ENCODE peak calls at places on chromosome 2, in six cellular contexts. One of them, this sample, is unnamed.

GRCh38 chr2:110211938-110212858 is at the start of gene MTLN:
- DNase-seq in body of pancreas: peak
- DNase-seq in A549: peak
- DNase-seq in CD4-positive, alpha-beta T cell: peak
- DNase-seq in iPS DF 6.9: no peak
- DNase-seq in neural crest cell: peak
- DNase-seq in this sample: peak

GRCh38 chr2:154189963-154190362 is 318.2 kb downstream of the GALNT13 start:
- DNase-seq in CD4-positive, alpha-beta T cell: no peak
- DNase-seq in body of pancreas: no peak
- DNase-seq in iPS DF 6.9: no peak
- DNase-seq in neural crest cell: no peak
- DNase-seq in A549: no peak
- DNase-seq in this sample: no peak

GRCh38 chr2:150916434-150916833 is 345.2 kb downstream of the RBM43 start:
- DNase-seq in iPS DF 6.9: no peak
- DNase-seq in A549: no peak
- DNase-seq in neural crest cell: no peak
- DNase-seq in body of pancreas: no peak
- DNase-seq in CD4-positive, alpha-beta T cell: no peak
- DNase-seq in this sample: no peak

GRCh38 chr2:12686708-12687107 is 30.0 kb upstream of the TRIB2 start:
- DNase-seq in body of pancreas: no peak
- DNase-seq in CD4-positive, alpha-beta T cell: no peak
- DNase-seq in neural crest cell: no peak
- DNase-seq in A549: no peak
- DNase-seq in iPS DF 6.9: no peak
- DNase-seq in this sample: no peak

GRCh38 chr2:53913721-53914120 is 54.0 kb upstream of the GPR75 start:
- DNase-seq in A549: no peak
- DNase-seq in body of pancreas: no peak
- DNase-seq in CD4-positive, alpha-beta T cell: no peak
- DNase-seq in iPS DF 6.9: no peak
- DNase-seq in neural crest cell: no peak
- DNase-seq in this sample: no peak

GRCh38 chr2:215946581-215946980 is 66.8 kb downstream of the MREG start:
- DNase-seq in CD4-positive, alpha-beta T cell: no peak
- DNase-seq in neural crest cell: no peak
- DNase-seq in body of pancreas: no peak
- DNase-seq in iPS DF 6.9: no peak
- DNase-seq in A549: no peak
- DNase-seq in this sample: no peak

GRCh38 chr2:232901711-232902578 is 31.9 kb downstream of the SNORC start:
- DNase-seq in iPS DF 6.9: no peak
- DNase-seq in A549: peak
- DNase-seq in body of pancreas: no peak
- DNase-seq in neural crest cell: no peak
- DNase-seq in CD4-positive, alpha-beta T cell: no peak
- DNase-seq in this sample: no peak

GRCh38 chr2:119741868-119742267 is 17.9 kb upstream of the PTPN4 start:
- DNase-seq in CD4-positive, alpha-beta T cell: no peak
- DNase-seq in neural crest cell: no peak
- DNase-seq in iPS DF 6.9: no peak
- DNase-seq in A549: no peak
- DNase-seq in body of pancreas: no peak
- DNase-seq in this sample: no peak

GRCh38 chr2:9941196-9941995 is 10.1 kb upstream of the GRHL1 start:
- DNase-seq in iPS DF 6.9: no peak
- DNase-seq in CD4-positive, alpha-beta T cell: no peak
- DNase-seq in neural crest cell: no peak
- DNase-seq in A549: no peak
- DNase-seq in body of pancreas: no peak
- DNase-seq in this sample: no peak

GRCh38 chr2:22301251-22301650 is 1083.7 kb upstream of the KLHL29 start:
- DNase-seq in neural crest cell: no peak
- DNase-seq in body of pancreas: no peak
- DNase-seq in iPS DF 6.9: no peak
- DNase-seq in A549: no peak
- DNase-seq in CD4-positive, alpha-beta T cell: no peak
- DNase-seq in this sample: no peak

This sample was measured in NCI-H2029 treated with DMSO at 0.1 percent for 48 hours.